ENCODE peak calls at places on chromosomes 16 and 17, in four cellular contexts. Q is HEK293T; F is stimulated activated CD4-positive, alpha-beta T cell treated with anti-CD3 and anti-CD28 coated beads, TNF-alpha, amount 100 ng/mL, for 1 hour; A is activated CD8-positive, alpha-beta memory T cell treated with anti-CD3 and anti-CD28 coated beads, Interleukin-2, amount 50 U/mL, for 48 hours. H is an unnamed sample.
A peak's percentile ranks its signal among the peaks of the same experiment; 100 is the strongest.

GRCh38 chr16:75555213-75555706 is 792 bp downstream of the TMEM231 start:
- DNase-seq in A (peak; percentile 59), Q (peak; percentile 87), F (no peak), H (peak; percentile 97)

GRCh38 chr17:82105882-82106696 is 8.1 kb upstream of the FASN start:
- DNase-seq in F (no peak), Q (no peak), A (peak; percentile 82), H (no peak)

GRCh38 chr17:59752446-59752845 is 45.0 kb downstream of the VMP1 start:
- DNase-seq in A (no peak), F (no peak), Q (no peak), H (no peak)

GRCh38 chr17:34154916-34155730 is 100.0 kb upstream of the CCL2 start:
- DNase-seq in Q (no peak), A (no peak), F (no peak), H (no peak)

GRCh38 chr17:78173025-78173715 is 4.8 kb downstream of the SYNGR2 start:
- DNase-seq in A (no peak), F (no peak), Q (no peak), H (no peak)

GRCh38 chr16:13909872-13910303 is 10.1 kb upstream of the ERCC4 start:
- DNase-seq in Q (no peak), A (no peak), F (no peak), H (no peak)

GRCh38 chr16:77306050-77306616 is 106.9 kb downstream of the SYCE1L start:
- DNase-seq in Q (peak; percentile 54), A (no peak), F (no peak), H (no peak)

GRCh38 chr16:81376880-81377279 is 62.1 kb downstream of the GAN start:
- DNase-seq in Q (no peak), A (no peak), F (no peak), H (peak; percentile 10)

GRCh38 chr16:1560153-1560552 is 26.7 kb downstream of the TMEM204 start:
- DNase-seq in Q (no peak), A (no peak), F (no peak), H (no peak)

GRCh38 chr16:57791156-57791902 is 11.0 kb downstream of the KIFC3 start:
- DNase-seq in A (no peak), F (no peak), Q (no peak), H (no peak)

GRCh38 chr16:73047536-73048291 is at the start of gene ZFHX3:
- DNase-seq in A (no peak), Q (no peak), F (no peak), H (peak; percentile 70)

GRCh38 chr17:4625181-4625601 is 16.3 kb downstream of the ALOX15 start:
- DNase-seq in Q (no peak), F (no peak), A (no peak), H (no peak)

GRCh38 chr17:66420961-66421371 is 118.6 kb downstream of the PRKCA start:
- DNase-seq in Q (no peak), F (no peak), A (no peak), H (no peak)

GRCh38 chr17:70527364-70527888 is 358.1 kb downstream of the KCNJ2 start:
- DNase-seq in A (no peak), F (no peak), Q (no peak), H (no peak)

GRCh38 chr16:72840591-72841381 is 207.1 kb downstream of the ZFHX3 start:
- DNase-seq in A (no peak), F (no peak), Q (no peak), H (no peak)

GRCh38 chr17:40633871-40634270 is 13.7 kb downstream of the SMARCE1 start:
- DNase-seq in A (no peak), F (no peak), Q (no peak), H (no peak)

GRCh38 chr17:60231234-60231633 is 81.5 kb downstream of the CA4 start:
- DNase-seq in Q (no peak), A (no peak), F (no peak), H (peak; percentile 34)

GRCh38 chr16:65116216-65116615 is 5.6 kb downstream of the CDH11 start:
- DNase-seq in Q (no peak), A (no peak), F (no peak), H (no peak)

GRCh38 chr17:82675476-82676245 is 22.8 kb downstream of the RAB40B start:
- DNase-seq in Q (no peak), F (no peak), A (no peak), H (no peak)

GRCh38 chr16:70706948-70707465 is 21.2 kb upstream of the MTSS2 start:
- DNase-seq in Q (no peak), A (no peak), F (no peak), H (no peak)

GRCh38 chr17:44655983-44656700 is at the start of gene MEIOC:
- DNase-seq in Q (peak; percentile 85), F (no peak), A (peak; percentile 73), H (no peak)

H was measured in RKO.